ENCODE peak calls at places on chromosomes 16 and 17, in five cellular contexts. O is HS-27A, P is dorsolateral prefrontal cortex, H is C1 segment of cervical spinal cord, E is stromal cell of bone marrow. F is an unnamed sample.

GRCh38 chr17:40038882-40039513 is 15.2 kb downstream of the MED24 start:
- DNase-seq in H (no peak), E (peak; percentile 82), O (no peak), P (peak; percentile 40), F (peak; percentile 91)

GRCh38 chr16:49337814-49338350 is 35.7 kb upstream of the C16orf78 start:
- DNase-seq in P (no peak), E (no peak), H (no peak), O (no peak), F (peak; percentile 34)

GRCh38 chr17:4270746-4271145 is 7.0 kb upstream of the ANKFY1 start:
- DNase-seq in H (no peak), E (no peak), O (no peak), P (no peak), F (no peak)

GRCh38 chr16:88064011-88064888 is 113.0 kb downstream of the BANP start:
- DNase-seq in H (no peak), P (no peak), E (no peak), O (no peak), F (no peak)

GRCh38 chr17:43562679-43563146 is 16.6 kb upstream of the ETV4 start:
- DNase-seq in O (no peak), P (no peak), H (no peak), E (no peak), F (no peak)

GRCh38 chr17:19724501-19725420 is 8.4 kb upstream of the SLC47A2 start:
- DNase-seq in E (no peak), H (peak; percentile 30), P (peak; percentile 61), O (no peak), F (peak; percentile 69)

GRCh38 chr17:75611746-75612437 is 21.3 kb upstream of the SMIM5 start:
- DNase-seq in O (no peak), E (no peak), H (no peak), P (no peak), F (no peak)

GRCh38 chr16:51431517-51432241 is 280.6 kb upstream of the SALL1 start:
- DNase-seq in O (no peak), H (no peak), E (peak; percentile 56), P (peak; percentile 53), F (no peak)

GRCh38 chr16:81731636-81732035 is 47.5 kb upstream of the PLCG2 start:
- DNase-seq in P (no peak), O (no peak), H (no peak), E (no peak), F (no peak)

GRCh38 chr17:39672522-39673334 is 4.5 kb downstream of the PNMT start:
- DNase-seq in O (no peak), E (no peak), H (no peak), P (no peak), F (no peak)

GRCh38 chr17:17551361-17551760 is 40.1 kb downstream of the PEMT start:
- DNase-seq in H (no peak), P (no peak), O (no peak), E (no peak), F (peak; percentile 79)

GRCh38 chr17:7208754-7209460 is 10.7 kb downstream of the DLG4 start:
- DNase-seq in P (no peak), O (no peak), E (no peak), H (no peak), F (no peak)

GRCh38 chr16:50547944-50548658 is at the start of gene NKD1:
- DNase-seq in O (no peak), E (peak; percentile 13), H (peak; percentile 74), P (peak; percentile 54), F (no peak)

GRCh38 chr17:48192321-48192731 is 84.8 kb downstream of the SNX11 start:
- DNase-seq in O (no peak), E (no peak), H (no peak), P (no peak), F (no peak)

GRCh38 chr16:30407794-30408534 is 558 bp downstream of the ZNF771 start:
- DNase-seq in O (no peak), H (no peak), E (no peak), P (no peak), F (no peak)

GRCh38 chr17:31674717-31675349 is 184.2 kb downstream of the COPRS start:
- DNase-seq in P (no peak), H (no peak), O (peak; percentile 38), E (peak; percentile 55), F (no peak)

GRCh38 chr16:15949210-15950166 is at the start of gene ABCC1:
- DNase-seq in E (no peak), H (peak; percentile 36), O (no peak), P (no peak), F (no peak)

GRCh38 chr16:88799569-88800276 is 3.9 kb upstream of the CDT1 start:
- DNase-seq in E (no peak), O (no peak), P (no peak), H (no peak), F (no peak)

GRCh38 chr16:64094992-64095579 is 1026.8 kb downstream of the CDH11 start:
- DNase-seq in P (no peak), E (peak; percentile 51), H (no peak), O (no peak), F (no peak)

GRCh38 chr17:67633751-67634191 is 84.0 kb upstream of the NOL11 start:
- DNase-seq in P (no peak), O (no peak), E (peak; percentile 44), H (no peak), F (no peak)

GRCh38 chr16:29729116-29729521 is 16.7 kb downstream of the C16orf54 start:
- DNase-seq in E (no peak), P (no peak), H (peak; percentile 18), O (no peak), F (no peak)

GRCh38 chr17:6706996-6707395 is 6.2 kb downstream of the SLC13A5 start:
- DNase-seq in P (no peak), E (no peak), O (no peak), H (no peak), F (no peak)

GRCh38 chr17:77453613-77454559 is 313.1 kb downstream of the SEC14L1 start:
- DNase-seq in E (no peak), O (no peak), P (no peak), H (no peak), F (no peak)

GRCh38 chr17:48239603-48239995 is 132.0 kb downstream of the SNX11 start:
- DNase-seq in E (no peak), P (no peak), O (no peak), H (no peak), F (no peak)

GRCh38 chr16:24544640-24545039 is 5.3 kb downstream of the RBBP6 start:
- DNase-seq in O (no peak), P (no peak), H (no peak), E (peak; percentile 28), F (no peak)

GRCh38 chr17:31544186-31544585 is 152.7 kb downstream of the RAB11FIP4 start:
- DNase-seq in P (no peak), H (no peak), O (no peak), E (no peak), F (no peak)

GRCh38 chr16:23504453-23505179 is 5.7 kb downstream of the GGA2 start:
- DNase-seq in H (peak; percentile 13), O (peak; percentile 80), E (peak; percentile 91), P (no peak), F (peak; percentile 88)

GRCh38 chr17:7029096-7029495 is 6.2 kb downstream of the BCL6B start:
- DNase-seq in P (no peak), O (no peak), E (no peak), H (no peak), F (no peak)

GRCh38 chr17:45035848-45036247 is 15.6 kb downstream of the DCAKD start:
- DNase-seq in H (no peak), O (no peak), P (no peak), E (no peak), F (no peak)

GRCh38 chr17:57444632-57445031 is 188.3 kb downstream of the MSI2 start:
- DNase-seq in E (no peak), H (no peak), O (no peak), P (no peak), F (no peak)

GRCh38 chr17:27339836-27340550 is 46.1 kb downstream of the WSB1 start:
- DNase-seq in O (no peak), P (no peak), H (no peak), E (no peak), F (no peak)

GRCh38 chr16:57530104-57530522 is 6.3 kb downstream of the CCDC102A start:
- DNase-seq in P (peak; percentile 6), E (peak; percentile 21), O (no peak), H (no peak), F (peak; percentile 73)

GRCh38 chr17:76716834-76717205 is 6.1 kb upstream of the MXRA7 start:
- DNase-seq in H (no peak), P (no peak), O (no peak), E (peak; percentile 76), F (no peak)

GRCh38 chr17:65166785-65167184 is 29.6 kb downstream of the RGS9 start:
- DNase-seq in O (no peak), H (no peak), E (no peak), P (no peak), F (no peak)

F was measured in right atrium auricular region.